ENCODE peak calls at places on chromosome 4, in eight cellular contexts. W is GM12865; Q is CD8-positive, alpha-beta memory T cell; U is mucosa of descending colon; I is iris pigment epithelial cell; O is substantia nigra; E is right lobe of liver; F is small intestine. T is an unnamed sample.

GRCh38 chr4:156294577-156294976 is 340.9 kb upstream of the CTSO start:
- DNase-seq in F (peak), E (no peak), O (no peak), I (peak), W (peak), Q (no peak), U (no peak), T (no peak)

GRCh38 chr4:144353240-144353639 is 212.7 kb upstream of the GYPA start:
- DNase-seq in F (no peak), O (no peak), W (no peak), I (no peak), U (no peak), E (no peak), Q (no peak), T (no peak)

GRCh38 chr4:2886622-2887021 is 43.0 kb downstream of the ADD1 start:
- DNase-seq in W (no peak), E (no peak), U (no peak), O (no peak), Q (no peak), I (no peak), F (no peak), T (no peak)

GRCh38 chr4:106450249-106450648 is 81.7 kb upstream of the GIMD1 start:
- DNase-seq in O (no peak), Q (no peak), I (no peak), F (no peak), W (no peak), U (no peak), E (no peak), T (no peak)

GRCh38 chr4:185534850-185535761 is at the start of gene PDLIM3:
- DNase-seq in F (no peak), Q (no peak), O (peak), I (peak), W (no peak), U (no peak), E (peak), T (peak)

GRCh38 chr4:114688063-114688462 is 89.5 kb downstream of the UGT8 start:
- DNase-seq in W (no peak), O (no peak), F (no peak), U (no peak), Q (no peak), E (no peak), I (no peak), T (no peak)

GRCh38 chr4:122131562-122132157 is 20.5 kb upstream of the BLTP1 start:
- DNase-seq in Q (no peak), W (peak), E (no peak), F (peak), I (no peak), U (no peak), O (no peak), T (no peak)

GRCh38 chr4:45147866-45148265 is 421.5 kb upstream of the GNPDA2 start:
- DNase-seq in F (no peak), Q (no peak), U (no peak), E (no peak), W (no peak), O (no peak), I (peak), T (no peak)

GRCh38 chr4:159029481-159029880 is 73.4 kb upstream of the RAPGEF2 start:
- DNase-seq in O (no peak), W (no peak), Q (no peak), F (no peak), U (no peak), E (no peak), I (no peak), T (no peak)

GRCh38 chr4:8727546-8728510 is 135.3 kb downstream of the CPZ start:
- DNase-seq in O (no peak), U (peak), E (peak), W (peak), Q (no peak), F (no peak), I (no peak), T (no peak)

GRCh38 chr4:121676388-121677075 is 20.2 kb downstream of the ANXA5 start:
- DNase-seq in E (no peak), O (no peak), I (no peak), F (peak), U (no peak), W (no peak), Q (no peak), T (no peak)

GRCh38 chr4:171940656-171941055 is 127.5 kb downstream of the GALNTL6 start:
- DNase-seq in F (no peak), O (no peak), I (no peak), Q (no peak), W (no peak), U (no peak), E (no peak), T (no peak)

GRCh38 chr4:10106421-10107039 is 10.1 kb downstream of the WDR1 start:
- DNase-seq in U (peak), I (peak), F (no peak), Q (peak), E (no peak), W (peak), O (no peak), T (no peak)

GRCh38 chr4:40940317-40940720 is 190.6 kb downstream of the NSUN7 start:
- DNase-seq in I (no peak), O (no peak), W (no peak), Q (no peak), U (no peak), F (no peak), E (no peak), T (no peak)

GRCh38 chr4:101835121-101835904 is 44.8 kb downstream of the BANK1 start:
- DNase-seq in U (no peak), O (no peak), E (no peak), W (no peak), I (peak), F (peak), Q (no peak), T (no peak)

GRCh38 chr4:168773388-168774195 is 236.5 kb downstream of the CBR4 start:
- DNase-seq in O (no peak), W (no peak), U (peak), F (peak), Q (no peak), I (no peak), E (no peak), T (no peak)

GRCh38 chr4:123114915-123115756 is 192.7 kb upstream of the NUDT6 start:
- DNase-seq in W (no peak), E (no peak), F (no peak), U (peak), I (no peak), O (no peak), Q (no peak), T (no peak)

GRCh38 chr4:120692964-120693363 is 229.6 kb downstream of the PRDM5 start:
- DNase-seq in U (no peak), E (no peak), W (no peak), F (peak), I (peak), O (no peak), Q (no peak), T (no peak)

T was measured in B cell.